ENCODE peak calls at places on chromosome 16, in five cellular contexts. One of them, this sample, is unnamed.

GRCh38 chr16:31489616-31490584 is 7.0 kb downstream of the SLC5A2 start:
- DNase-seq in CD8-positive, alpha-beta T cell: no peak
- DNase-seq in HT-29: no peak
- DNase-seq in COLO829: no peak
- DNase-seq in stimulated activated CD8-positive, alpha-beta memory T cell treated with anti-CD3 and anti-CD28 coated beads, Interleukin-2, amount 100 ng/mL, for 1 hour: no peak
- DNase-seq in this sample: no peak

GRCh38 chr16:80852261-80852872 is 48.0 kb upstream of the CDYL2 start:
- DNase-seq in CD8-positive, alpha-beta T cell: no peak
- DNase-seq in HT-29: peak
- DNase-seq in COLO829: peak
- DNase-seq in stimulated activated CD8-positive, alpha-beta memory T cell treated with anti-CD3 and anti-CD28 coated beads, Interleukin-2, amount 100 ng/mL, for 1 hour: no peak
- DNase-seq in this sample: no peak

GRCh38 chr16:85593503-85594195 is 19.5 kb upstream of the GSE1 start:
- DNase-seq in CD8-positive, alpha-beta T cell: no peak
- DNase-seq in HT-29: no peak
- DNase-seq in COLO829: no peak
- DNase-seq in stimulated activated CD8-positive, alpha-beta memory T cell treated with anti-CD3 and anti-CD28 coated beads, Interleukin-2, amount 100 ng/mL, for 1 hour: no peak
- DNase-seq in this sample: peak

GRCh38 chr16:83994087-83994486 is 26.0 kb downstream of the NECAB2 start:
- DNase-seq in CD8-positive, alpha-beta T cell: no peak
- DNase-seq in HT-29: peak
- DNase-seq in COLO829: peak
- DNase-seq in stimulated activated CD8-positive, alpha-beta memory T cell treated with anti-CD3 and anti-CD28 coated beads, Interleukin-2, amount 100 ng/mL, for 1 hour: no peak
- DNase-seq in this sample: no peak

GRCh38 chr16:85757341-85757822 is 6.5 kb upstream of the C16orf74 start:
- DNase-seq in CD8-positive, alpha-beta T cell: no peak
- DNase-seq in HT-29: no peak
- DNase-seq in COLO829: no peak
- DNase-seq in stimulated activated CD8-positive, alpha-beta memory T cell treated with anti-CD3 and anti-CD28 coated beads, Interleukin-2, amount 100 ng/mL, for 1 hour: no peak
- DNase-seq in this sample: no peak

GRCh38 chr16:69482410-69482951 is 58.1 kb downstream of the CYB5B start:
- DNase-seq in CD8-positive, alpha-beta T cell: no peak
- DNase-seq in HT-29: peak
- DNase-seq in COLO829: peak
- DNase-seq in stimulated activated CD8-positive, alpha-beta memory T cell treated with anti-CD3 and anti-CD28 coated beads, Interleukin-2, amount 100 ng/mL, for 1 hour: no peak
- DNase-seq in this sample: no peak

GRCh38 chr16:24748242-24748641 is 18.8 kb downstream of the TNRC6A start:
- DNase-seq in CD8-positive, alpha-beta T cell: no peak
- DNase-seq in HT-29: no peak
- DNase-seq in COLO829: peak
- DNase-seq in stimulated activated CD8-positive, alpha-beta memory T cell treated with anti-CD3 and anti-CD28 coated beads, Interleukin-2, amount 100 ng/mL, for 1 hour: no peak
- DNase-seq in this sample: no peak

GRCh38 chr16:8867483-8868271 is 1.1 kb downstream of the CARHSP1 start:
- DNase-seq in CD8-positive, alpha-beta T cell: peak
- DNase-seq in HT-29: peak
- DNase-seq in COLO829: no peak
- DNase-seq in stimulated activated CD8-positive, alpha-beta memory T cell treated with anti-CD3 and anti-CD28 coated beads, Interleukin-2, amount 100 ng/mL, for 1 hour: no peak
- DNase-seq in this sample: peak

GRCh38 chr16:86834451-86835035 is 256.2 kb downstream of the FOXL1 start:
- DNase-seq in CD8-positive, alpha-beta T cell: no peak
- DNase-seq in HT-29: no peak
- DNase-seq in COLO829: no peak
- DNase-seq in stimulated activated CD8-positive, alpha-beta memory T cell treated with anti-CD3 and anti-CD28 coated beads, Interleukin-2, amount 100 ng/mL, for 1 hour: no peak
- DNase-seq in this sample: no peak

GRCh38 chr16:5252800-5253199 is 155.2 kb upstream of the EEF2KMT start:
- DNase-seq in CD8-positive, alpha-beta T cell: no peak
- DNase-seq in HT-29: no peak
- DNase-seq in COLO829: no peak
- DNase-seq in stimulated activated CD8-positive, alpha-beta memory T cell treated with anti-CD3 and anti-CD28 coated beads, Interleukin-2, amount 100 ng/mL, for 1 hour: no peak
- DNase-seq in this sample: no peak

GRCh38 chr16:31199430-31200041 is 3.0 kb downstream of the PYCARD start:
- DNase-seq in CD8-positive, alpha-beta T cell: no peak
- DNase-seq in HT-29: no peak
- DNase-seq in COLO829: no peak
- DNase-seq in stimulated activated CD8-positive, alpha-beta memory T cell treated with anti-CD3 and anti-CD28 coated beads, Interleukin-2, amount 100 ng/mL, for 1 hour: no peak
- DNase-seq in this sample: no peak

GRCh38 chr16:85149776-85150175 is 37.5 kb upstream of the CIBAR2 start:
- DNase-seq in CD8-positive, alpha-beta T cell: no peak
- DNase-seq in HT-29: no peak
- DNase-seq in COLO829: no peak
- DNase-seq in stimulated activated CD8-positive, alpha-beta memory T cell treated with anti-CD3 and anti-CD28 coated beads, Interleukin-2, amount 100 ng/mL, for 1 hour: no peak
- DNase-seq in this sample: no peak

GRCh38 chr16:1093284-1094123 is 2.5 kb downstream of the C1QTNF8 start:
- DNase-seq in CD8-positive, alpha-beta T cell: no peak
- DNase-seq in HT-29: no peak
- DNase-seq in COLO829: no peak
- DNase-seq in stimulated activated CD8-positive, alpha-beta memory T cell treated with anti-CD3 and anti-CD28 coated beads, Interleukin-2, amount 100 ng/mL, for 1 hour: no peak
- DNase-seq in this sample: no peak

GRCh38 chr16:627458-628239 is 3.1 kb upstream of the WFIKKN1 start:
- DNase-seq in CD8-positive, alpha-beta T cell: no peak
- DNase-seq in HT-29: peak
- DNase-seq in COLO829: no peak
- DNase-seq in stimulated activated CD8-positive, alpha-beta memory T cell treated with anti-CD3 and anti-CD28 coated beads, Interleukin-2, amount 100 ng/mL, for 1 hour: no peak
- DNase-seq in this sample: no peak

GRCh38 chr16:58448890-58449289 is 51.1 kb upstream of the NDRG4 start:
- DNase-seq in CD8-positive, alpha-beta T cell: no peak
- DNase-seq in HT-29: no peak
- DNase-seq in COLO829: no peak
- DNase-seq in stimulated activated CD8-positive, alpha-beta memory T cell treated with anti-CD3 and anti-CD28 coated beads, Interleukin-2, amount 100 ng/mL, for 1 hour: no peak
- DNase-seq in this sample: no peak

GRCh38 chr16:88936008-88936912 is 40.7 kb downstream of the CBFA2T3 start:
- DNase-seq in CD8-positive, alpha-beta T cell: no peak
- DNase-seq in HT-29: peak
- DNase-seq in COLO829: no peak
- DNase-seq in stimulated activated CD8-positive, alpha-beta memory T cell treated with anti-CD3 and anti-CD28 coated beads, Interleukin-2, amount 100 ng/mL, for 1 hour: no peak
- DNase-seq in this sample: no peak

GRCh38 chr16:4266372-4266771 is 6.5 kb downstream of the TFAP4 start:
- DNase-seq in CD8-positive, alpha-beta T cell: no peak
- DNase-seq in HT-29: peak
- DNase-seq in COLO829: no peak
- DNase-seq in stimulated activated CD8-positive, alpha-beta memory T cell treated with anti-CD3 and anti-CD28 coated beads, Interleukin-2, amount 100 ng/mL, for 1 hour: no peak
- DNase-seq in this sample: no peak

GRCh38 chr16:31274831-31275816 is 15.3 kb downstream of the ITGAM start:
- DNase-seq in CD8-positive, alpha-beta T cell: no peak
- DNase-seq in HT-29: no peak
- DNase-seq in COLO829: no peak
- DNase-seq in stimulated activated CD8-positive, alpha-beta memory T cell treated with anti-CD3 and anti-CD28 coated beads, Interleukin-2, amount 100 ng/mL, for 1 hour: no peak
- DNase-seq in this sample: no peak

GRCh38 chr16:63850979-63851378 is 1270.9 kb downstream of the CDH11 start:
- DNase-seq in CD8-positive, alpha-beta T cell: no peak
- DNase-seq in HT-29: no peak
- DNase-seq in COLO829: no peak
- DNase-seq in stimulated activated CD8-positive, alpha-beta memory T cell treated with anti-CD3 and anti-CD28 coated beads, Interleukin-2, amount 100 ng/mL, for 1 hour: no peak
- DNase-seq in this sample: no peak

GRCh38 chr16:57824880-57825279 is 22.6 kb upstream of the KIFC3 start:
- DNase-seq in CD8-positive, alpha-beta T cell: no peak
- DNase-seq in HT-29: no peak
- DNase-seq in COLO829: no peak
- DNase-seq in stimulated activated CD8-positive, alpha-beta memory T cell treated with anti-CD3 and anti-CD28 coated beads, Interleukin-2, amount 100 ng/mL, for 1 hour: no peak
- DNase-seq in this sample: no peak

GRCh38 chr16:72064361-72064894 is 1.4 kb downstream of the HPR start:
- DNase-seq in CD8-positive, alpha-beta T cell: no peak
- DNase-seq in HT-29: no peak
- DNase-seq in COLO829: no peak
- DNase-seq in stimulated activated CD8-positive, alpha-beta memory T cell treated with anti-CD3 and anti-CD28 coated beads, Interleukin-2, amount 100 ng/mL, for 1 hour: no peak
- DNase-seq in this sample: no peak